ENCODE peak calls at places on chromosome 10, in nine cellular contexts. L is kidney, E is NB4, H is esophagus squamous epithelium, Q is heart right ventricle, S is WERI-Rb-1, B is AG04450, A is PC-9, T is astrocyte of the cerebellum. F is an unnamed sample.

GRCh38 chr10:31262672-31263071 is 56.3 kb upstream of the ZEB1 start:
- DNase-seq in A (no peak), T (peak), H (no peak), L (no peak), S (no peak), Q (peak), B (peak), E (no peak), F (no peak)

GRCh38 chr10:27770181-27770580 is 24.6 kb upstream of the MKX start:
- DNase-seq in L (no peak), H (no peak), E (no peak), A (no peak), T (no peak), Q (no peak), S (no peak), B (no peak), F (no peak)

GRCh38 chr10:3523309-3524050 is 261.5 kb downstream of the KLF6 start:
- DNase-seq in L (no peak), B (no peak), Q (no peak), A (no peak), S (no peak), T (no peak), H (no peak), E (no peak), F (no peak)

GRCh38 chr10:4074559-4075407 is 289.8 kb upstream of the KLF6 start:
- DNase-seq in Q (peak), A (no peak), B (no peak), E (no peak), L (no peak), T (no peak), H (no peak), S (no peak), F (peak)

GRCh38 chr10:33155720-33156638 is 178.5 kb downstream of the NRP1 start:
- DNase-seq in E (peak), Q (no peak), H (no peak), S (no peak), T (no peak), L (no peak), A (peak), B (peak), F (peak)

GRCh38 chr10:45377858-45378257 is 3.8 kb downstream of the ALOX5 start:
- DNase-seq in B (no peak), L (no peak), A (no peak), H (no peak), T (no peak), Q (no peak), E (peak), S (no peak), F (no peak)

GRCh38 chr10:65033957-65034356 is 1512.8 kb downstream of the REEP3 start:
- DNase-seq in H (no peak), S (no peak), A (no peak), B (no peak), L (peak), Q (no peak), T (no peak), E (no peak), F (no peak)

GRCh38 chr10:65133652-65134051 is 1612.5 kb downstream of the REEP3 start:
- DNase-seq in A (no peak), L (no peak), Q (no peak), H (no peak), E (no peak), B (no peak), S (no peak), T (no peak), F (no peak)

GRCh38 chr10:27944005-27944404 is 54.9 kb downstream of the ODAD2 start:
- DNase-seq in E (no peak), H (no peak), A (no peak), B (no peak), S (no peak), L (no peak), T (no peak), Q (no peak), F (no peak)

DNA sequence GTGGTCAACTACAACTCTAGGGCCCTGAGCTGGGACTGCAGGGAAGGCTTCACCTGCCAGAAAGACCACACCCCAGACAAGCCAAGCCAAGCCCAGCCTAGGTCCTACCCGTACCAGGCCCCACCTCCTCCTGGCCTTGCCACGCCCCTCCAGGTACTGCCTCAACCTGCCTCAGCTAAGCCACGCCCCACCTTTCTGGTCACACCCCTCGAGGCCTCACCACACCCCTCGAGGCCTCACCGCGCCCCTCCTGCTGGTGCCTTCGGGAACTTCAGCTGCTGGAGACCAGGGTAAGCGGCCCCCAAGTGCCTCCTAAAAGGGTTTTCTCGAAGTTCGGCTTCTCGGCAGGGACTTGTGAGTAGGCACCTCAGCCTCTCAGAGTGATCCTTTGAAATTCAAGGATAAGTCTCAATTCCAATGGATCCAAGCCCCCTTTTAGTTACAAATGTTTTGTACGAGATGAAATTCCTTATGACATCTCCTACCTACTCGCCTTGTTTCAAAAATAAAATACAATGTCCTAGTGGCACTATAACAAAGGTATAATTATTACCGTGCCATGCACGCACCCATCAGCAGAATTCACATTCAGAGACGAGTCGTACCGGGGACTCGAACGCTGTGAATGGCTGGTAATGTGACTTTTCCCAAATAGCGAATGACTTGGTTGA is 171.2 kb downstream of the ARHGAP21 start:
- DNase-seq in B (no peak), Q (no peak), T (no peak), A (no peak), S (peak), E (peak), L (peak), H (no peak), F (peak)
- TF ChIP-seq CTCF in B (peak), Q (no peak), T (peak), A (peak), S (no peak), E (no peak), L (peak), H (peak), F (peak)

GRCh38 chr10:72009062-72009429 is 44.9 kb downstream of the CHST3 start:
- DNase-seq in E (no peak), S (no peak), T (no peak), B (no peak), L (no peak), Q (no peak), H (no peak), A (no peak), F (peak)
- H3K4me3 ChIP-seq in E (no peak), S (no peak), T (no peak), B (no peak), L (no peak), Q (no peak), H (no peak), A (no peak), F (no peak)

GRCh38 chr10:20855398-20856038 is 41.6 kb downstream of the NEBL start:
- DNase-seq in A (no peak), H (no peak), S (no peak), L (no peak), Q (no peak), T (peak), E (peak), B (peak), F (peak)

GRCh38 chr10:20863008-20863407 is 34.1 kb downstream of the NEBL start:
- DNase-seq in T (no peak), L (no peak), A (no peak), Q (no peak), E (no peak), B (no peak), H (no peak), S (no peak), F (no peak)

GRCh38 chr10:20856484-20856883 is 40.6 kb downstream of the NEBL start:
- DNase-seq in E (no peak), Q (no peak), T (no peak), A (no peak), S (no peak), B (no peak), L (no peak), H (no peak), F (no peak)

GRCh38 chr10:20853276-20853675 is 43.8 kb downstream of the NEBL start:
- DNase-seq in T (no peak), H (no peak), Q (no peak), E (no peak), A (no peak), B (no peak), L (no peak), S (no peak), F (no peak)

GRCh38 chr10:20858292-20859124 is 38.6 kb downstream of the NEBL start:
- DNase-seq in E (peak), L (no peak), A (no peak), H (no peak), B (no peak), T (peak), S (no peak), Q (no peak), F (peak)
- TF ChIP-seq CTCF in E (no peak), L (no peak), A (peak), H (peak), B (peak), T (peak), S (no peak), Q (no peak), F (peak)

GRCh38 chr10:35388197-35388596 is 51.9 kb downstream of the CCNY start:
- DNase-seq in B (no peak), E (no peak), S (no peak), L (no peak), H (no peak), A (no peak), Q (no peak), T (no peak), F (no peak)

GRCh38 chr10:35386594-35387174 is 50.4 kb downstream of the CCNY start:
- DNase-seq in S (no peak), T (no peak), B (no peak), E (no peak), H (no peak), Q (peak), A (peak), L (peak), F (peak)

GRCh38 chr10:35382096-35382495 is 45.8 kb downstream of the CCNY start:
- DNase-seq in S (no peak), Q (no peak), E (no peak), H (no peak), B (no peak), L (no peak), A (no peak), T (no peak), F (no peak)

GRCh38 chr10:35387768-35388167 is 51.5 kb downstream of the CCNY start:
- DNase-seq in A (peak), B (peak), E (no peak), H (no peak), S (no peak), T (peak), Q (no peak), L (no peak), F (peak)

DNA sequence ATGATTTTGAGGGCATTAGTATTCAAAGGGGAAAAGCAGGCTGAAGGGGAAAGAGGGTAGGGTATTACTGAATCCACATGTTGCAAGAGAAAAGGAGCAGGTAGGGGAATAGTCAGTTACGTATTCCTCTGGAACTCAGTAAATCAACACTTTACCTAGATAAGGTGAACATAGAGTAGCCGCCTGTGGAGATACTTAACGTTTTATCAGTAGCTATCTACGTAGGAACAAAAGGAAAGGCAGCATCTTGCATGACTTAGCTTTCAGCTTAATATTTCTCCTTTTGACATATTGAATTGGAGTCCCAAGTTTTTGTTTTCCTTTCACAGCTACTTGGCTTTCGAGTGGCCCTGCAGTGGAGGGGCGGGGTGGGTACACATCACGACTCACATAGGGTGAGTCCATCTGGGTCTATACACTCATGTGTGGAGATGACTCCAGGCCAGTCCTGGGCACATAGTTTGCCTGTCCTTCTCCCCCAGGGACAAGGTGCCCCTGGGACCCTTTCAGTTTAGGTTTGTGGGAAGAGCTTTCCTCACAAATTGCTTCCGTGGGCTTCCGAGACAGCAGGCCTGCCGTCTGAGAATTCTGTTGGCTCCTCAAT is 48.1 kb downstream of the CCNY start:
- DNase-seq in B (no peak), Q (no peak), E (no peak), A (no peak), H (no peak), S (no peak), T (no peak), L (no peak), F (peak)
- H3K4me3 ChIP-seq in B (no peak), Q (no peak), E (no peak), A (no peak), H (no peak), S (no peak), T (no peak), L (no peak), F (no peak)

GRCh38 chr10:90960355-90960814 is 39.5 kb upstream of the ANKRD1 start:
- DNase-seq in H (no peak), E (no peak), L (no peak), S (no peak), A (no peak), B (peak), T (no peak), Q (no peak), F (peak)
- TF ChIP-seq CTCF in H (no peak), E (no peak), L (no peak), S (no peak), A (no peak), B (no peak), T (no peak), Q (no peak), F (no peak)

DNA sequence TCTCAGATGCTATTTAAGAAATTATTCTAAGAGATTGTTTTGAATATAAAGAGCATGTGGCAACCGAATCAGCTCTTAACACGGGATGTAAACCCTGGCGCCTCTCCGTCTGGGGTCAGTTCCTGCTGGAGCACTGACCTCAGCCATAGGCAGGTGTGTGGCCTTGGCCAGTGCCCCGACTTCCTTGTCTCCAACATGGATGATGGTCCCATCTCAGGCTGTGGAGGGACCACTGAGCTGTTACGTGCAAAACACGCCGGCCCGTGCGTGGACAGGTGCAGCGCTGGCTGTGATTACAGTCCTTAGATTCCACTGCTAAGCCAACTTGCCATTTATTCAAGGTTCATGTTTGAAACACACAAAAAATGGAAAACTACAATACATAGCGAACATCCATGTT is 59.9 kb downstream of the C10orf143 start:
- DNase-seq in E (no peak), L (no peak), H (no peak), Q (no peak), S (no peak), T (no peak), A (no peak), B (no peak), F (no peak)
- H3K4me3 ChIP-seq in E (no peak), L (no peak), H (no peak), Q (no peak), S (no peak), T (no peak), A (no peak), B (no peak), F (no peak)

GRCh38 chr10:98852686-98853085 is 383.0 kb downstream of the HPSE2 start:
- DNase-seq in Q (no peak), S (no peak), B (no peak), A (no peak), H (no peak), L (no peak), T (no peak), E (peak), F (no peak)
- TF ChIP-seq CTCF in Q (no peak), S (peak), B (peak), A (peak), H (no peak), L (no peak), T (no peak), E (no peak), F (no peak)

DNA sequence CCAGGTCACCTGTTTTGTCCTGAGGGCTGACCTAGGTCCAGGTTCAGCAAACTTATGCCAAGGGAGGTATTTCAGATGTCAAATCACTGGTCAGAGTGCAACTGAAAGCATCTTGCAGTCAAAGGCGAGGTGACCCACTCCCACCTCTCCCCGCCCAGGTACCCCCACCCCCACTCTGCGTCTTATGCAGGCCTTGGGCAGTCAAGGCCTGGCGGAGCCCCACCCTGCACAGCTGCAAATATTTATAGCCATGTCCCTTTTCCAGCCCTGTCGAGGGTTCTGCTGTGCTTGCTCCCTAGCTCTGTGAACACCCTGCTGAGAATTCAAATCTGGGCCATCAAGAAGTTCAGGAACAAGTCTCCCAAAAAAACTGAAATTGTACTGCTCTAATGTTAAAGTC is 40.6 kb upstream of the BMPR1A start:
- DNase-seq in T (no peak), A (no peak), H (no peak), L (no peak), B (no peak), E (no peak), S (no peak), Q (no peak), F (no peak)
- H3K4me3 ChIP-seq in T (no peak), A (no peak), H (no peak), L (no peak), B (no peak), E (no peak), S (no peak), Q (no peak), F (no peak)

GRCh38 chr10:58512470-58513188 is at the start of gene BICC1:
- DNase-seq in S (peak), T (no peak), A (no peak), E (no peak), L (peak), Q (peak), B (no peak), H (no peak), F (peak)
- TF ChIP-seq CTCF in S (peak), T (no peak), A (no peak), E (no peak), L (peak), Q (no peak), B (peak), H (no peak), F (no peak)

F was measured in epithelial cell of esophagus.